ENCODE peak calls at places on chromosome 9, in four cellular contexts. C is esophagus muscularis mucosa, G is natural killer cell, S is fibroblast of the aortic adventitia. O is an unnamed sample.

GRCh38 chr9:136058801-136059302 is 36.2 kb downstream of the NACC2 start:
- DNase-seq in C (no peak), S (no peak), G (no peak), O (no peak)

GRCh38 chr9:37156781-37157356 is 36.5 kb downstream of the ZCCHC7 start:
- DNase-seq in G (no peak), S (peak; percentile 25), C (no peak), O (no peak)

GRCh38 chr9:104279535-104280215 is 185.6 kb downstream of the SMC2 start:
- DNase-seq in G (no peak), C (no peak), S (peak; percentile 89), O (no peak)

GRCh38 chr9:133656211-133657119 is 20.3 kb downstream of the DBH start:
- DNase-seq in S (no peak), C (no peak), G (no peak), O (no peak)

GRCh38 chr9:130008577-130008976 is 34.4 kb downstream of the FNBP1 start:
- DNase-seq in C (no peak), S (no peak), G (no peak), O (no peak)

GRCh38 chr9:114366334-114367128 is 21.3 kb downstream of the AKNA start:
- DNase-seq in G (no peak), C (no peak), S (peak; percentile 87), O (no peak)

GRCh38 chr9:11335011-11335410 is 722.2 kb upstream of the PTPRD start:
- DNase-seq in S (no peak), G (no peak), C (no peak), O (no peak)

GRCh38 chr9:79652598-79652997 is 80.8 kb downstream of the TLE4 start:
- DNase-seq in G (no peak), C (no peak), S (no peak), O (no peak)

GRCh38 chr9:114311571-114312512 is 11.1 kb upstream of the ORM1 start:
- DNase-seq in S (no peak), G (no peak), C (peak; percentile 77), O (no peak)

GRCh38 chr9:91978739-91979414 is 28.8 kb upstream of the ROR2 start:
- DNase-seq in G (no peak), C (no peak), S (peak; percentile 90), O (no peak)

GRCh38 chr9:34719021-34719768 is 9.3 kb upstream of the CCL21 start:
- DNase-seq in S (no peak), G (no peak), C (peak; percentile 87), O (no peak)

GRCh38 chr9:27475057-27475456 is 49.0 kb upstream of the IFNK start:
- DNase-seq in G (no peak), C (no peak), S (no peak), O (no peak)

GRCh38 chr9:31799953-31800609 is 584.4 kb upstream of the ACO1 start:
- DNase-seq in C (no peak), S (peak; percentile 27), G (no peak), O (no peak)

GRCh38 chr9:114356792-114357191 is 27.1 kb downstream of the ORM2 start:
- DNase-seq in S (no peak), G (no peak), C (no peak), O (no peak)

GRCh38 chr9:87120610-87121009 is 173.3 kb upstream of the GAS1 start:
- DNase-seq in G (no peak), S (no peak), C (no peak), O (no peak)

GRCh38 chr9:87324613-87325194 is 173.0 kb upstream of the DAPK1 start:
- DNase-seq in S (peak; percentile 85), C (peak; percentile 2), G (no peak), O (no peak)

GRCh38 chr9:96567203-96567700 is 52.4 kb downstream of the CDC14B start:
- DNase-seq in C (no peak), G (no peak), S (peak; percentile 48), O (no peak)

GRCh38 chr9:28770827-28771226 is 1197.5 kb upstream of the C9orf72 start:
- DNase-seq in S (no peak), C (no peak), G (no peak), O (no peak)

GRCh38 chr9:133023117-133023890 is 7.5 kb upstream of the GTF3C5 start:
- DNase-seq in S (no peak), G (no peak), C (no peak), O (no peak)

GRCh38 chr9:70639853-70640814 is 225.7 kb upstream of the KLF9 start:
- DNase-seq in S (peak; percentile 86), G (no peak), C (no peak), O (no peak)

GRCh38 chr9:123420560-123421210 is 64.7 kb downstream of the CRB2 start:
- DNase-seq in C (no peak), G (no peak), S (no peak), O (no peak)
- TF ChIP-seq CTCF in C (no peak), G (no peak), S (no peak), O (no peak)

GRCh38 chr9:36100532-36100931 is 36.0 kb upstream of the GLIPR2 start:
- DNase-seq in C (no peak), S (peak; percentile 66), G (no peak), O (no peak)
- TF ChIP-seq CTCF in C (no peak), S (peak; percentile 23), G (no peak), O (no peak)

GRCh38 chr9:98045234-98046160 is 11.0 kb upstream of the NANS start:
- DNase-seq in C (no peak), G (no peak), S (peak; percentile 65), O (no peak)
- TF ChIP-seq CTCF in C (no peak), G (no peak), S (no peak), O (no peak)

GRCh38 chr9:75088646-75089368 is 493 bp downstream of the OSTF1 start:
- DNase-seq in S (peak; percentile 67), C (peak; percentile 92), G (no peak), O (no peak)
- TF ChIP-seq CTCF in S (peak; percentile 59), C (peak; percentile 38), G (no peak), O (no peak)

DNA sequence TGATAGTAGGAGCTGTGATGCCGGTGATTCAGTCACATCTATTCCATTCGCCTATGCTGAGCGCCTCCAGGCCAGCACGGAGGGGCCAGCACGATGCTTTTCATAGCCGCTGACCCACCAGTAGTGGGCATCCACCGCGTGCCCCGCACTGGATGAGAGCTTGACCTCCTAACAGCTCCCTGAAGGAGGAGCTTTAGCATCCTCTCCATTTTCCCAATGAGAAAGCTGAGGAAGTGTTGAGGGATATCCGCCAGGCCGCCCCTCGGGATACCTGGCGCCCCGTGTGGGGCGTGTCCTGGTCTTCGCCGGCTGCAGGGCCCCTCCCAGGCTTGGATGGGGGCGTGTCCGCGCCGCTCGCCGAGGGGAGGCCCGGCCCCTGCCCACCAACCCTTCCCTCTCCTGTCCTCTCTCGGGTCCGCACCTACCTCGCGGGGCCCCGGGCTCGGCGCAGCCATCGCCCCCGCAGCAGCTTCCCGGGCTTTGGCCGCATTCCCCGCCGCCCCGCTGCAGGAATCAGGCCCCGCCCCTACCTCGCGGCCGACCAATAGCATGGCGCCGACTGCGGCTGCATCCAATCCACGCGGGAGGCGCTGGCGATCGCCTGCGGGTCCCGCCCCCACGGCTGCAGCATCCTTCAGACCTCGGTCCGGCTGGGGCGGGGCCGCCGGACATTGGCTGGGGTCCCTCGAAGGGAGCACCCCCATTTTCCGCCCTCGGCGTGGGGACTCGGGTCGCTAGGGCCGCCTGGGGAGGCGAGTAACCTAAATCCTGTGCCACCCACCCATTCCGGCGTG is at the start of gene PIP5KL1:
- DNase-seq in C (peak; percentile 95), G (peak; percentile 73), S (peak; percentile 75), O (peak; percentile 98)
- TF ChIP-seq CTCF in C (no peak), G (no peak), S (peak; percentile 30), O (no peak)

DNA sequence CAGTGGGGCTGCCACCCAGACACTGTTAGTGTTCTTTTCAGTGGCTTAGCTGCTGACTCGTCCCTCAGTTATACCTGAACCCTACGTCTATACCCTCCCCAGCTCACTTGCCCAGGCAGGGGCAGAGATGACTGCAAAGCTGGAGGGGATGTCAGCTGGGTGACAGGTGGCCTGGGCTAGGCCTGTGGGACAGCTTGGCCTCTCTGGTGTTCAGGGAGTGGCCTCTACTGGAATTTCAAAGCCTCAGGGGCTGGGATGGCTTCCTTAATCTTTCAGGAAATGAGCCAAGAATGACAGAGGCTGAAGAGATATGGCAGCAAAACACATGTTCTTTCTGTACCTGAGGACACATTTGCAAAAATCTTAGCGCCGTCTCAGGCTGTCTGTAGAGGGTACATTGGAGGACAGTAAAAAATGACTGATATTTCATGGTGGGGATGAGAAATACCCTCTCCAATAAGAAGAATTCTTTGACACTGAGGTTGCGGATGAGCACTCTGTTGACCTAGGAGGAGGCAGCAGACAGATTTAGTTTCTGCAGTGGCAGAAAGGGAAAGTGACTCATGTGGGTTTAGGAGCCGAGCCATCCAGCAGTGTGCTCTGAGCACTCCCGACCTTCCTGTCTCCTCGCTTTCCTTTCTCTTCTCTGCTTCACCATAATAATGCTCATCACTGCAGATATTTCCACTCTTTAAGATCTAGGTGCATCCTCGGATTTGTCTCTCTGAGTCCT is 54.4 kb downstream of the ENTREP1 start:
- DNase-seq in G (no peak), C (peak; percentile 75), S (peak; percentile 35), O (no peak)
- TF ChIP-seq CTCF in G (no peak), C (no peak), S (no peak), O (no peak)

GRCh38 chr9:108816037-108816436 is 39.7 kb downstream of the ACTL7B start:
- DNase-seq in G (no peak), C (peak; percentile 86), S (no peak), O (no peak)

GRCh38 chr9:108811944-108812343 is 43.8 kb downstream of the ACTL7B start:
- DNase-seq in G (no peak), C (no peak), S (no peak), O (no peak)

GRCh38 chr9:108815156-108815555 is 40.6 kb downstream of the ACTL7B start:
- DNase-seq in G (no peak), C (peak; percentile 62), S (no peak), O (no peak)

GRCh38 chr9:108812388-108812787 is 43.4 kb downstream of the ACTL7B start:
- DNase-seq in S (no peak), G (no peak), C (peak; percentile 62), O (no peak)

DNA sequence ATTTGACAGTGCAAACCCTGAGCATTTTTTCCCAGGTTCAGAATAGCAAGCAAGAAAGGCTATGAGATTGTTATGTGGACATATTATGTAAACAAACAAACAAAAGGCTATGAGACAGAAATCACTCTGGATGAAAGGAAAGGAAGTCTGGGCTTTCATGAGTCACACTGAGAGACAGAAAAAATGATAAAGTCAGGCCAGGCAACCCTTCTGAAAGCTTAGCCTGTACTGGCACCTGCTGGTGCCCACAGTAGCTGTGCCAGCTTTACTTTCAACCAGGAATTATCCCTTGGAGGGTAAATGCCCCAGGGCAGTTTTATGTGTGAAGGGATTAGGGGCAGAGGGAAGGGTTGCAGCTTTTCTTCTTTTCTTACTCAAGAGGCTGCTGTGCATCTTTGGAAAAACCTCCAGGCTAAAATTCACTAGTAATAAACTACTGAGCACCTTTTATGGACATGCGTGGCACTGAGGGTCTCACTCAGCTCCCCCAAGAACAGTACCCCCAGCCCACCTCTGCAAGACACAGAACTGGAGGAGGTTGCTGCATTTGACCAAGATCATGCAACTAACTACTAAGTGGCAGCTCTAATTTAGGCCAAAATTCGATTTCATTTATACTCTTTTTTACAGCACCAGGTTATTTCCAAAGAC is 41.7 kb downstream of the ACTL7B start:
- DNase-seq in G (no peak), C (peak; percentile 62), S (peak; percentile 40), O (no peak)
- TF ChIP-seq CTCF in G (no peak), C (no peak), S (peak; percentile 35), O (peak; percentile 64)